ENCODE peak calls at places on chromosomes 4 and X, in four cellular contexts. M is Right ventricle myocardium inferior; I is left cardiac atrium; K is stimulated activated CD4-positive, alpha-beta T cell treated with anti-CD3 and anti-CD28 coated beads, Interleukin-12 subunit alpha, Interleukin-12 subunit beta, amount 100 ng/mL, for 4 hours. C is an unnamed sample.

GRCh38 chrX:13029831-13030771 is 14.3 kb downstream of the FAM9C start:
- DNase-seq in M (no peak), I (no peak), K (no peak), C (no peak)

GRCh38 chr4:82748176-82748575 is 50.4 kb downstream of the SCD5 start:
- DNase-seq in K (no peak), M (no peak), I (no peak), C (no peak)

GRCh38 chrX:12548746-12549145 is 242.5 kb upstream of the PRPS2 start:
- DNase-seq in M (no peak), K (no peak), I (peak), C (peak)

GRCh38 chr4:153620352-153620751 is 63.7 kb upstream of the TLR2 start:
- DNase-seq in M (no peak), K (no peak), I (no peak), C (peak)

GRCh38 chrX:129779747-129780146 is at the start of gene SASH3:
- DNase-seq in M (peak), I (peak), K (peak), C (no peak)

GRCh38 chr4:118842055-118842454 is 6.1 kb upstream of the SEC24D start:
- DNase-seq in K (no peak), I (no peak), M (no peak), C (no peak)

GRCh38 chr4:136865591-136865990 is 666.7 kb downstream of the PCDH18 start:
- DNase-seq in K (no peak), M (no peak), I (no peak), C (no peak)

GRCh38 chrX:108945883-108946523 is 209.6 kb upstream of the IRS4 start:
- DNase-seq in I (no peak), K (no peak), M (no peak), C (no peak)

C was measured in AG20443.